ENCODE peak calls at places on chromosome 20, in five cellular contexts. R is coronary artery, X is GM10248, P is SK-N-SH, F is Peyer's patch. C is an unnamed sample.

GRCh38 chr20:35615667-35616464 is at the start of gene SPAG4:
- DNase-seq in R (peak), P (peak), X (peak), F (peak), C (peak)

GRCh38 chr20:1860446-1860845 is 34.8 kb upstream of the SIRPA start:
- DNase-seq in X (no peak), F (no peak), P (no peak), R (no peak), C (no peak)

GRCh38 chr20:14604143-14604542 is 266.7 kb upstream of the FLRT3 start:
- DNase-seq in X (no peak), F (no peak), P (no peak), R (no peak), C (no peak)

GRCh38 chr20:15196580-15197255 is 859.3 kb upstream of the FLRT3 start:
- DNase-seq in P (no peak), X (peak), F (no peak), R (no peak), C (no peak)

GRCh38 chr20:37956099-37956498 is 53.2 kb downstream of the VSTM2L start:
- DNase-seq in P (no peak), F (no peak), X (no peak), R (no peak), C (peak)

GRCh38 chr20:58231678-58232077 is 3.2 kb upstream of the ANKRD60 start:
- DNase-seq in P (peak), F (no peak), R (no peak), X (no peak), C (no peak)

GRCh38 chr20:61120595-61121515 is 131.2 kb upstream of the CDH4 start:
- DNase-seq in P (no peak), X (no peak), F (no peak), R (peak), C (no peak)

GRCh38 chr20:25300496-25301170 is 52.7 kb downstream of the PYGB start:
- DNase-seq in F (no peak), P (no peak), R (no peak), X (no peak), C (no peak)

GRCh38 chr20:49560646-49561045 is 7.3 kb downstream of the PTGIS start:
- DNase-seq in X (no peak), F (no peak), P (no peak), R (peak), C (no peak)

GRCh38 chr20:46430921-46431712 is 24.7 kb upstream of the ELMO2 start:
- DNase-seq in R (no peak), F (no peak), P (no peak), X (no peak), C (no peak)

GRCh38 chr20:26347396-26347795 is 650.7 kb upstream of the ZNF337 start:
- DNase-seq in X (no peak), P (no peak), R (no peak), F (no peak), C (no peak)

GRCh38 chr20:11296221-11296620 is 621.5 kb upstream of the BTBD3 start:
- DNase-seq in R (no peak), X (no peak), P (no peak), F (no peak), C (no peak)

GRCh38 chr20:709421-709820 is 33.8 kb upstream of the SCRT2 start:
- DNase-seq in R (peak), X (no peak), F (no peak), P (peak), C (no peak)

GRCh38 chr20:36932476-36933426 is 18.8 kb downstream of the SAMHD1 start:
- DNase-seq in R (no peak), P (no peak), X (no peak), F (no peak), C (no peak)

GRCh38 chr20:38617011-38617829 is 15.6 kb downstream of the ARHGAP40 start:
- DNase-seq in X (no peak), P (no peak), F (no peak), R (no peak), C (no peak)

GRCh38 chr20:1887756-1888155 is 7.5 kb upstream of the SIRPA start:
- DNase-seq in R (no peak), F (no peak), X (no peak), P (no peak), C (no peak)

GRCh38 chr20:60424267-60424904 is 466.2 kb downstream of the CDH26 start:
- DNase-seq in F (no peak), P (no peak), R (no peak), X (no peak), C (no peak)

GRCh38 chr20:49591217-49591865 is 23.4 kb upstream of the PTGIS start:
- DNase-seq in F (no peak), P (no peak), R (no peak), X (no peak), C (no peak)

GRCh38 chr20:12737900-12738299 is 270.9 kb upstream of the SPTLC3 start:
- DNase-seq in R (no peak), P (no peak), F (no peak), X (no peak), C (no peak)

GRCh38 chr20:8385247-8385646 is 253.2 kb downstream of the PLCB1 start:
- DNase-seq in F (no peak), R (no peak), P (no peak), X (no peak), C (no peak)

GRCh38 chr20:38143646-38144554 is 21.2 kb downstream of the TGM2 start:
- DNase-seq in R (peak), X (no peak), F (peak), P (peak), C (no peak)

GRCh38 chr20:36064661-36065426 is 89.7 kb upstream of the EPB41L1 start:
- DNase-seq in R (peak), F (peak), P (peak), X (peak), C (peak)

GRCh38 chr20:49956689-49957443 is 20.7 kb downstream of the RNF114 start:
- DNase-seq in R (no peak), F (no peak), P (no peak), X (no peak), C (no peak)

GRCh38 chr20:420721-421574 is 12.8 kb downstream of the RBCK1 start:
- DNase-seq in R (no peak), F (peak), X (peak), P (peak), C (no peak)

GRCh38 chr20:57785061-57785460 is 75.2 kb upstream of the PMEPA1 start:
- DNase-seq in X (no peak), R (peak), P (no peak), F (no peak), C (no peak)

GRCh38 chr20:57957397-57958049 is 247.7 kb upstream of the PMEPA1 start:
- DNase-seq in X (no peak), P (no peak), F (no peak), R (no peak), C (no peak)

GRCh38 chr20:62227977-62228958 is 8.2 kb upstream of the HRH3 start:
- DNase-seq in P (peak), F (no peak), X (no peak), R (no peak), C (no peak)

GRCh38 chr20:4549711-4550259 is 171.9 kb upstream of the PRND start:
- DNase-seq in R (no peak), P (no peak), X (no peak), F (no peak), C (no peak)

GRCh38 chr20:51549474-51549873 is 7.0 kb upstream of the NFATC2 start:
- DNase-seq in X (no peak), R (no peak), F (no peak), P (no peak), C (no peak)

GRCh38 chr20:51553897-51554504 is 11.5 kb upstream of the NFATC2 start:
- DNase-seq in P (no peak), X (no peak), R (no peak), F (no peak), C (no peak)

GRCh38 chr20:51554538-51555165 is 12.1 kb upstream of the NFATC2 start:
- DNase-seq in P (no peak), R (no peak), X (no peak), F (no peak), C (no peak)

GRCh38 chr20:51547951-51548350 is 5.4 kb upstream of the NFATC2 start:
- DNase-seq in X (no peak), F (no peak), P (no peak), R (no peak), C (no peak)

DNA sequence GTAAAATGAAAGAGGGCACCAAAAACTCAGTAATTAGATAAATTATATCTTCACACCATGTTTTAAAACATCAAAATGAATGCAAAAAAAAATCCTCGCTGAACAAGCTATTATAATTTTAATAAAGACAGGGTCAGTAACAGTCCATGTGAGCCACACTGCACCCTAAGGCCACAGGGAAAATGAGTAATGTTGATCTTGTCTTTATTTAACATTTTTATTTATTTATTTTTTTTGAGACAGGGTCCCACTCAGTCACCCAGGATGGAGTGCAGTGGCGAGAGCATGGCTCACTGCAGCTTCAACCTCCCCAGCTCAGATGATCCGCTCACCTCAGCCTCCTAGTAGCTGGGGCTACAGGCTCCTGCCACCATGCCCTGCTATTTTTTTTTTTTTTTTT is 8.7 kb upstream of the NFATC2 start:
- DNase-seq in P (no peak), R (no peak), F (no peak), X (no peak), C (no peak)
- TF ChIP-seq CTCF in P (no peak), R (no peak), F (no peak), X (no peak), C (no peak)

DNA sequence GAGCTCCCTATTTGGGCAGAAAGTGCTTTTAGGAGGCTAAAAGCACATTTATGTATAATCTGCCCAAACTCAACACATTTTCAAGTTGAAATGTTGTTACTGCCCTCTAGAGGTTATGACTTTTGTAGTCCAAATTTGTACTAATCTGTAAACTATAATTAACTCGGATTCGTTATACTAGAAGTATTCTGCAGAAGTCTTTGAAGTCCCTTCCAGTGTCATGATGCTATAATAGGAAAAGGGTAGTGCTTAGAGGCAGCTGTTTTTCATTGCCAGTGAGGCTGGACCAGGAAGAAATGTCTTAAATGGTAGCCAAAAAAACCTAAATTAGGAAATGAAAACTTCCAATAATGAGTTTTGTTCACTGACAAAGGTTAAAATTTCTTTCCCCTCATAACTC is 44.8 kb upstream of the EMILIN3 start:
- DNase-seq in X (no peak), R (no peak), F (no peak), P (no peak), C (no peak)
- TF ChIP-seq CTCF in X (peak), R (peak), F (peak), P (peak), C (peak)

GRCh38 chr20:19976595-19977372 is 40.4 kb upstream of the NAA20 start:
- DNase-seq in F (no peak), P (no peak), R (no peak), X (no peak), C (no peak)

GRCh38 chr20:19974621-19975435 is 42.3 kb upstream of the NAA20 start:
- DNase-seq in R (peak), P (peak), F (peak), X (no peak), C (peak)

GRCh38 chr20:19975436-19975799 is 41.7 kb upstream of the NAA20 start:
- DNase-seq in P (no peak), X (no peak), R (no peak), F (no peak), C (no peak)

GRCh38 chr20:19975901-19976300 is 41.3 kb upstream of the NAA20 start:
- DNase-seq in R (no peak), P (no peak), X (no peak), F (no peak), C (no peak)

GRCh38 chr20:19973920-19974620 is 43.1 kb upstream of the NAA20 start:
- DNase-seq in F (no peak), P (no peak), R (peak), X (no peak), C (no peak)
- TF ChIP-seq CTCF in F (no peak), P (no peak), R (no peak), X (no peak), C (no peak)

DNA sequence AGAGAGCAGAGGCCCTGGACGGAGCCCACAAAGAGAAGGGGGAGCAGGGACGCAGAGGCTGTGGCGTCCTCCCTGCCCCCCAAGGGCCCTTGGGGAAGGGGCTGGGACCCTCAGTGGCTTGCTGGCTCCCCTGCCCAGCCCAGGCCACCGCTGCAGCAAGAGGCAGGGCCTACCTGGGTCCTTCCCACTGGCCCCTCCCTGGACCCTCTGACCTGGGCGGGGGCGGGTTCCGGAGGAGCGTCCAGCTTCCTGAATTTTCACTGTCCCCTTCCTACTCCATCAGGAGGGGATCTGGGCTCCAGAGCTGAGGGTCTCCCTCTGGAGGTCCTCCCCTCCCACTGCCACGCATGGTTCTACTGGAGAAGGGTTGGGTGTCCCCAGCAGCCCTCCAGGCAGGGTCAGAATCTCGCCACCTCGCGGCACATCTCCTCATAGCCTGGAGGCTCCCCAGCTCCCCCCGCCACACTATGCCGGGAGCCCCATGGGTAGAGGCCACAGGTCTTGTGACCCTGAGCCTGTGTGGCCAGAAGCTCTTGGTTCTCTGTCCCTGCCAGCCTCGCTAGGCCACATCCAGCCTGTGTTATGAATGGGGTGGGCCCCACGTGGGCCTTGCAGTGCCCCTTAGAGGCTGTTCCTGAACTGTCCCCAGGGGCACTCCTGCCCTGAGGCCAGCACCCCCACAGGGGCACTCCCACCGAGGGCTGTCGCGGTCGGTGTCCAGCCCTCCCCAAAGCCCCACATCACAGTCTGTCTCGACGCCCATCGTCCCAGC is 1.0 kb upstream of the SOX18 start:
- DNase-seq in X (no peak), F (no peak), R (no peak), P (no peak), C (no peak)
- TF ChIP-seq CTCF in X (no peak), F (no peak), R (no peak), P (no peak), C (no peak)

DNA sequence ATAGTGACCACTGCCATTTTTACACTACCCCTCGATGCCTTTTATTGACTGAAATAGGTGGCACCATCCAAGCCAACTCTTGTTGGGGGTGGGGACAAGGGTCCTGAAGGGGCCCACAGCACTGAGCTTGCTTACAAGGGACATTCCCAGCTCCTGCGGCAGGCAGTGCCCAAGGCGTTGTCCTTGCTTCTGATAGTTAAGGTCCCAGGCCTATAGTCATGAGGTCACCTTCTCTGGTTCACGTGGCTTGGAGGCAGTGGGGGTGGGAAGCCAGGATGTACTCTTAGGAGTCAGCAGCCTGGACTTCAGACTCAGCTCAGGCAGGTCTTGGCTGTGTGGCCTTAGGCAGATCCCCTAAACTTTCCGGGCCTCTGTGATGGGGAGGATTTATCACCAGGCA is 48.6 kb downstream of the TOX2 start:
- DNase-seq in R (no peak), X (no peak), F (no peak), P (no peak), C (no peak)
- TF ChIP-seq CTCF in R (no peak), X (no peak), F (no peak), P (no peak), C (no peak)

GRCh38 chr20:56463428-56463827 is 5.0 kb upstream of the RTF2 start:
- DNase-seq in P (no peak), F (no peak), X (no peak), R (no peak), C (no peak)

GRCh38 chr20:56467969-56468316 is 484 bp upstream of the RTF2 start:
- DNase-seq in F (no peak), X (no peak), P (no peak), R (no peak), C (no peak)

GRCh38 chr20:56469077-56469449 is 636 bp downstream of the RTF2 start:
- DNase-seq in X (no peak), P (no peak), F (no peak), R (no peak), C (no peak)

GRCh38 chr20:56465997-56466396 is 2.4 kb upstream of the RTF2 start:
- DNase-seq in X (peak), P (no peak), F (no peak), R (no peak), C (no peak)

DNA sequence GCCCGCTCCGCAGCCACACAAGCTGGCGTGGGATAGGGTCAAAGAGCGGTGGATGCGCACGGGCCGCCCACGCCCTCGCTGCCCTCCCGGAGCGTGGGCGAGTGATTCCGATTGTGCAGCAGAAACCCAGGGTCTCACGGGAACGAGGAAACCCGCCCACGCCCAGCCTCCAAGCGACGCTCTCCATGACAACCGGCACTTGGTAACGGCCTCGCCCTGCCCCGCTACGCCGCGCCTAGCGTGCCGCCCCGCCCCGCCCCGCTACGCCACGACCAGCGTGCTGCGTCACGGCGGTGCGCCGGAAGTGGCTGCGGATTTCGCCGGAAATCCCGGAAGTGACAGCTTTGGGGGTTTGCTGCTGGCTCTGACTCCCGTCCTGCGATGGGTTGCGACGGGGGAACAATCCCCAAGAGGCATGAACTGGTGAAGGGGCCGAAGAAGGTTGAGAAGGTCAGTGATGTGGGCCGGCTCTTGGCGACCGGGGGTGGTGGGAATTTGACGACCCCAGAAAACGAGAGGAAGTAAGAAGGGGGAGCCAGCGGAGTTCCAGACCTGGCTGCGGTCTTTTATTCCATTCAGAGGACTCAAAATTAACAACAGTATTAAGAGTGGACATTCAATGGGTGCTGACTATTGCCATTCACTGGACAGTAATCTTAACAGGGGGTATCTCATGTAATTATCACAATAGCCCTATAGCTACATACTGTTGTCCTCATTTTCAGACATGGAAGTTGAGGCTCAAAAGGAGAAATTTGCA is at the start of gene RTF2:
- DNase-seq in R (peak), F (peak), X (peak), P (peak), C (peak)
- TF ChIP-seq CTCF in R (no peak), F (no peak), X (no peak), P (no peak), C (no peak)

DNA sequence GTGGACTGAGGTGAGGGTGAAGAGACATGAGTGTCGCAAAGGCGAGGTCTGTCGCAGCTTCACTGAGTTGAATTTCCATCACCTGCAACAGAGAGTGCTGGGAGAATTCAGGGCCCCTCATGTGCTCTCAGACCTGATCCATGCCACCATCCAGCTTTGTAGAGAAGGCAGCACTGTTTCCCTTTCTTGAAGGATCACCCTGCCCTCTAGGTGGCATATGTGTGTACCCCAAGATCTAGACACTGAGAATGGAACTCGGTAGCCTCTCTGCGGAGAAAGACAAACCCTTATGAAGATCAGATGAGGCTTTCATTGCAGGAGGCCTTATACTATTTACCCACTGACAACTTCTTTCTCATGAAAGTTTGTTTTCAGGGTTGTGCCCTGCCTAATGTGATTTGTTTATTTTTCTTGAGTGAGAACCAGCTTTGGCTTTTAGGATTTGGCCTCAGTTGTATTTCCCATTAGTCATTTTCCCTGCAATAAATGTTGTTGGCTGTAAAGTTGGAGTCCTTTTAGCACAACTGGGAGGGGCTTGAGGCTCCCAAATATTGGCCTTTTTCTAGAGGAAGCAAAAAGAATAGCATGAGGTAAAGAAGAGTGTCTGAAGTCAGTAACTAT is 811.3 kb downstream of the DHX35 start:
- DNase-seq in P (no peak), R (no peak), F (no peak), X (no peak), C (no peak)
- TF ChIP-seq CTCF in P (no peak), R (no peak), F (no peak), X (no peak), C (no peak)

C was measured in mesothelial cell of epicardium.